ENCODE peak calls at places on chromosomes 13 and 19, in eight cellular contexts. S is ELR, P is dermis microvascular lymphatic vessel endothelial cell, B is NCI-H1417, X is T-helper 2 cell, E is Calu3, U is fibroblast of gingiva, W is thyroid gland. N is an unnamed sample.

GRCh38 chr19:2259331-2259730 is 3.1 kb upstream of the JSRP1 start:
- DNase-seq in S (peak), B (no peak), U (peak), X (no peak), P (no peak), E (no peak), W (no peak), N (no peak)

GRCh38 chr19:16949496-16950023 is 60.8 kb downstream of the F2RL3 start:
- DNase-seq in U (no peak), S (no peak), B (no peak), E (no peak), W (no peak), X (no peak), P (no peak), N (no peak)

GRCh38 chr19:17539288-17540117 is 15.9 kb upstream of the COLGALT1 start:
- DNase-seq in U (peak), X (peak), S (peak), B (peak), W (peak), E (peak), P (peak), N (peak)

GRCh38 chr13:30806784-30807183 is 71.4 kb downstream of the ALOX5AP start:
- DNase-seq in U (peak), X (no peak), P (no peak), E (no peak), B (no peak), W (no peak), S (peak), N (no peak)

GRCh38 chr19:8696993-8697392 is 1.6 kb downstream of the ACTL9 start:
- DNase-seq in W (no peak), E (no peak), X (no peak), S (no peak), P (no peak), B (no peak), U (no peak), N (no peak)

GRCh38 chr19:40521276-40521675 is 54.5 kb downstream of the SPTBN4 start:
- DNase-seq in S (peak), X (no peak), U (peak), B (peak), W (no peak), P (peak), E (no peak), N (no peak)

GRCh38 chr19:49497047-49497789 is 984 bp downstream of the RPS11 start:
- DNase-seq in X (peak), E (peak), S (peak), P (no peak), W (peak), U (peak), B (peak), N (peak)

GRCh38 chr19:19406878-19407639 is 1.6 kb downstream of the GATAD2A start:
- DNase-seq in S (peak), U (peak), E (peak), X (peak), W (peak), P (no peak), B (peak), N (peak)

GRCh38 chr19:44757057-44757734 is 8.7 kb downstream of the BCL3 start:
- DNase-seq in E (no peak), S (no peak), X (no peak), W (no peak), P (no peak), B (no peak), U (peak), N (no peak)

GRCh38 chr19:51703655-51704515 is 10.8 kb downstream of the SPACA6 start:
- DNase-seq in W (peak), U (peak), P (peak), X (peak), S (peak), E (peak), B (peak), N (peak)

N was measured in HL-60.